ENCODE peak calls at places on chromosomes 1 and 21, in ten cellular contexts. One of them, this sample, is unnamed.

GRCh38 chr1:31669433-31669785 is 24.7 kb upstream of the PEF1 start:
- DNase-seq in heart left ventricle: no peak
- DNase-seq in PC-9: no peak
- DNase-seq in stomach: no peak
- DNase-seq in brain microvascular endothelial cell: no peak
- DNase-seq in Peyer's patch: no peak
- DNase-seq in AG04450: no peak
- DNase-seq in neural progenitor cell: no peak
- DNase-seq in RWPE1: no peak
- DNase-seq in caudate nucleus: no peak
- DNase-seq in this sample: no peak

GRCh38 chr1:151519667-151520066 is 8.5 kb downstream of the CGN start:
- DNase-seq in stomach: no peak
- DNase-seq in Peyer's patch: no peak
- DNase-seq in neural progenitor cell: no peak
- DNase-seq in brain microvascular endothelial cell: no peak
- DNase-seq in AG04450: no peak
- DNase-seq in caudate nucleus: no peak
- DNase-seq in RWPE1: no peak
- DNase-seq in heart left ventricle: no peak
- DNase-seq in PC-9: no peak
- DNase-seq in this sample: no peak

GRCh38 chr1:221165331-221166161 is 286.3 kb downstream of the HLX start:
- DNase-seq in heart left ventricle: no peak
- DNase-seq in brain microvascular endothelial cell: no peak
- DNase-seq in stomach: no peak
- DNase-seq in RWPE1: no peak
- DNase-seq in caudate nucleus: no peak
- DNase-seq in Peyer's patch: no peak
- DNase-seq in PC-9: no peak
- DNase-seq in neural progenitor cell: no peak
- DNase-seq in AG04450: no peak
- DNase-seq in this sample: no peak

GRCh38 chr1:54488831-54489626 is 59.0 kb upstream of the ACOT11 start:
- DNase-seq in brain microvascular endothelial cell: peak
- DNase-seq in neural progenitor cell: peak
- DNase-seq in caudate nucleus: peak
- DNase-seq in stomach: peak
- DNase-seq in PC-9: peak
- DNase-seq in RWPE1: peak
- DNase-seq in Peyer's patch: peak
- DNase-seq in heart left ventricle: peak
- DNase-seq in AG04450: peak
- DNase-seq in this sample: peak

GRCh38 chr1:171142081-171142450 is 43.0 kb upstream of the FMO2 start:
- DNase-seq in brain microvascular endothelial cell: peak
- DNase-seq in PC-9: no peak
- DNase-seq in Peyer's patch: no peak
- DNase-seq in caudate nucleus: peak
- DNase-seq in stomach: no peak
- DNase-seq in AG04450: peak
- DNase-seq in neural progenitor cell: no peak
- DNase-seq in heart left ventricle: peak
- DNase-seq in RWPE1: no peak
- DNase-seq in this sample: no peak

GRCh38 chr21:32143222-32143939 is 135.5 kb downstream of the MIS18A start:
- DNase-seq in stomach: no peak
- DNase-seq in neural progenitor cell: peak
- DNase-seq in heart left ventricle: peak
- DNase-seq in Peyer's patch: no peak
- DNase-seq in AG04450: no peak
- DNase-seq in RWPE1: no peak
- DNase-seq in brain microvascular endothelial cell: no peak
- DNase-seq in PC-9: no peak
- DNase-seq in caudate nucleus: no peak
- DNase-seq in this sample: no peak

GRCh38 chr1:168628807-168629206 is 52.4 kb downstream of the XCL1 start:
- DNase-seq in PC-9: peak
- DNase-seq in brain microvascular endothelial cell: peak
- DNase-seq in neural progenitor cell: no peak
- DNase-seq in caudate nucleus: no peak
- DNase-seq in RWPE1: peak
- DNase-seq in stomach: no peak
- DNase-seq in Peyer's patch: no peak
- DNase-seq in heart left ventricle: no peak
- DNase-seq in AG04450: no peak
- DNase-seq in this sample: no peak

GRCh38 chr21:25556087-25556486 is 51.2 kb downstream of the MRPL39 start:
- DNase-seq in stomach: no peak
- DNase-seq in PC-9: no peak
- DNase-seq in RWPE1: no peak
- DNase-seq in Peyer's patch: no peak
- DNase-seq in brain microvascular endothelial cell: no peak
- DNase-seq in neural progenitor cell: no peak
- DNase-seq in caudate nucleus: no peak
- DNase-seq in AG04450: no peak
- DNase-seq in heart left ventricle: no peak
- DNase-seq in this sample: no peak

GRCh38 chr1:37945743-37946702 is 830 bp downstream of the INPP5B start:
- DNase-seq in caudate nucleus: no peak
- DNase-seq in RWPE1: no peak
- DNase-seq in AG04450: peak
- DNase-seq in brain microvascular endothelial cell: peak
- DNase-seq in heart left ventricle: peak
- DNase-seq in Peyer's patch: peak
- DNase-seq in PC-9: no peak
- DNase-seq in stomach: peak
- DNase-seq in neural progenitor cell: no peak
- DNase-seq in this sample: no peak

GRCh38 chr1:116067564-116067887 is 43.7 kb upstream of the MAB21L3 start:
- DNase-seq in RWPE1: no peak
- DNase-seq in caudate nucleus: no peak
- DNase-seq in stomach: no peak
- DNase-seq in heart left ventricle: peak
- DNase-seq in Peyer's patch: no peak
- DNase-seq in PC-9: no peak
- DNase-seq in AG04450: no peak
- DNase-seq in neural progenitor cell: no peak
- DNase-seq in brain microvascular endothelial cell: peak
- DNase-seq in this sample: no peak

DNA sequence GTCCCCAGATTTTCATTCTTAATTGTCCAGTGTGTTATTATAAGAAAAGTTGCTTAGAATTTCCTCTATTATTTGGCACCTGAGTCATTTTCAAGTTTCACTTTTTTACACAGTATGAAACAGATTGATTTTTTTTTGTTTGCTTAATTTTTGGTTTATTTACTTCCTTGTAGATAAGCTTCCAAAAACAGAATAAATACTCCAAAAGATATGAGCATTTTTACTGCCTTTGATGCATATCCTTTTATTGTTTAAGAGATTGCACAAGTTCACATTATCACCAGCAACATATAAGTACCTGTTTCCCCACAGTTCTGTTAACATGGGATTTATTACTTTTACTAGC is 36.3 kb upstream of the AHCYL1 start:
- DNase-seq in RWPE1: no peak
- DNase-seq in PC-9: peak
- DNase-seq in neural progenitor cell: no peak
- DNase-seq in AG04450: no peak
- DNase-seq in brain microvascular endothelial cell: no peak
- DNase-seq in Peyer's patch: no peak
- DNase-seq in stomach: no peak
- DNase-seq in caudate nucleus: no peak
- DNase-seq in heart left ventricle: no peak
- DNase-seq in this sample: no peak
- H3K27ac ChIP-seq in RWPE1: no peak
- H3K27ac ChIP-seq in PC-9: peak
- H3K27ac ChIP-seq in neural progenitor cell: no peak
- H3K27ac ChIP-seq in AG04450: no peak
- H3K27ac ChIP-seq in brain microvascular endothelial cell: no peak
- H3K27ac ChIP-seq in Peyer's patch: no peak
- H3K27ac ChIP-seq in stomach: peak
- H3K27ac ChIP-seq in caudate nucleus: no peak
- H3K27ac ChIP-seq in heart left ventricle: no peak
- H3K27ac ChIP-seq in this sample: no peak

GRCh38 chr1:232728507-232729263 is 76.5 kb upstream of the MAP10 start:
- DNase-seq in RWPE1: no peak
- DNase-seq in AG04450: peak
- DNase-seq in brain microvascular endothelial cell: no peak
- DNase-seq in heart left ventricle: no peak
- DNase-seq in Peyer's patch: no peak
- DNase-seq in stomach: no peak
- DNase-seq in caudate nucleus: no peak
- DNase-seq in neural progenitor cell: no peak
- DNase-seq in PC-9: no peak
- DNase-seq in this sample: no peak

GRCh38 chr1:232726048-232726779 is 79.0 kb upstream of the MAP10 start:
- DNase-seq in PC-9: peak
- DNase-seq in heart left ventricle: no peak
- DNase-seq in AG04450: no peak
- DNase-seq in stomach: no peak
- DNase-seq in RWPE1: no peak
- DNase-seq in neural progenitor cell: no peak
- DNase-seq in brain microvascular endothelial cell: no peak
- DNase-seq in Peyer's patch: no peak
- DNase-seq in caudate nucleus: no peak
- DNase-seq in this sample: no peak

GRCh38 chr1:232722626-232723025 is 82.6 kb upstream of the MAP10 start:
- DNase-seq in brain microvascular endothelial cell: no peak
- DNase-seq in caudate nucleus: no peak
- DNase-seq in RWPE1: no peak
- DNase-seq in AG04450: no peak
- DNase-seq in stomach: no peak
- DNase-seq in Peyer's patch: no peak
- DNase-seq in PC-9: no peak
- DNase-seq in heart left ventricle: no peak
- DNase-seq in neural progenitor cell: no peak
- DNase-seq in this sample: no peak

GRCh38 chr1:232725303-232726047 is 79.7 kb upstream of the MAP10 start:
- DNase-seq in AG04450: no peak
- DNase-seq in PC-9: no peak
- DNase-seq in caudate nucleus: no peak
- DNase-seq in brain microvascular endothelial cell: no peak
- DNase-seq in stomach: no peak
- DNase-seq in RWPE1: no peak
- DNase-seq in Peyer's patch: no peak
- DNase-seq in neural progenitor cell: no peak
- DNase-seq in heart left ventricle: no peak
- DNase-seq in this sample: no peak
- H3K27ac ChIP-seq in AG04450: no peak
- H3K27ac ChIP-seq in PC-9: no peak
- H3K27ac ChIP-seq in caudate nucleus: no peak
- H3K27ac ChIP-seq in brain microvascular endothelial cell: no peak
- H3K27ac ChIP-seq in stomach: no peak
- H3K27ac ChIP-seq in RWPE1: no peak
- H3K27ac ChIP-seq in Peyer's patch: no peak
- H3K27ac ChIP-seq in neural progenitor cell: no peak
- H3K27ac ChIP-seq in heart left ventricle: no peak
- H3K27ac ChIP-seq in this sample: no peak

DNA sequence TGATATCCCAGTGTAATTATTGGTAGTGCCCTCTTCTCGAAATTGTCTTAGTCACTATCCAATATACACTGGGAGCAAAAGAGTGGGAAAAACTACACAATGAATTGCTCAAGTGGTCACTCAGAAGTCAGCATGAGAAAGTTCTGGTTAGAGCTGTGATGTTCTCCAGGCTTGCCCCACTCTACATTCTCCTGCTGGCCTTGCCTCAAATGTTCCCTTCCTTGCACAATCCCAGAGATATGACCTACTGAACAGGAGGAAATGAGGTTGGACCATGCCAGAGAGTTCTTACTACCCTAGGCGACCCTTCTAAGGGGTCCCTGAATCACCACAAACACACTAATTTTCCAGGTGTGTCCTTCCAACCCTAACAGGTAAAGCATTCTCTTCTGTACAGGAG is 40.8 kb downstream of the GLUL start:
- DNase-seq in neural progenitor cell: no peak
- DNase-seq in PC-9: no peak
- DNase-seq in caudate nucleus: no peak
- DNase-seq in brain microvascular endothelial cell: no peak
- DNase-seq in RWPE1: no peak
- DNase-seq in stomach: no peak
- DNase-seq in AG04450: no peak
- DNase-seq in heart left ventricle: no peak
- DNase-seq in Peyer's patch: no peak
- DNase-seq in this sample: no peak
- H3K27ac ChIP-seq in neural progenitor cell: no peak
- H3K27ac ChIP-seq in PC-9: no peak
- H3K27ac ChIP-seq in caudate nucleus: no peak
- H3K27ac ChIP-seq in brain microvascular endothelial cell: no peak
- H3K27ac ChIP-seq in RWPE1: no peak
- H3K27ac ChIP-seq in stomach: peak
- H3K27ac ChIP-seq in AG04450: no peak
- H3K27ac ChIP-seq in heart left ventricle: peak
- H3K27ac ChIP-seq in Peyer's patch: no peak
- H3K27ac ChIP-seq in this sample: no peak

GRCh38 chr1:47021070-47021469 is 2.4 kb upstream of the CYP4X1 start:
- DNase-seq in AG04450: no peak
- DNase-seq in RWPE1: no peak
- DNase-seq in PC-9: no peak
- DNase-seq in brain microvascular endothelial cell: no peak
- DNase-seq in heart left ventricle: no peak
- DNase-seq in caudate nucleus: no peak
- DNase-seq in Peyer's patch: no peak
- DNase-seq in neural progenitor cell: no peak
- DNase-seq in stomach: no peak
- DNase-seq in this sample: no peak

GRCh38 chr1:47024138-47024856 is 828 bp downstream of the CYP4X1 start:
- DNase-seq in caudate nucleus: no peak
- DNase-seq in Peyer's patch: no peak
- DNase-seq in neural progenitor cell: peak
- DNase-seq in AG04450: no peak
- DNase-seq in RWPE1: no peak
- DNase-seq in PC-9: no peak
- DNase-seq in stomach: no peak
- DNase-seq in heart left ventricle: no peak
- DNase-seq in brain microvascular endothelial cell: no peak
- DNase-seq in this sample: no peak

DNA sequence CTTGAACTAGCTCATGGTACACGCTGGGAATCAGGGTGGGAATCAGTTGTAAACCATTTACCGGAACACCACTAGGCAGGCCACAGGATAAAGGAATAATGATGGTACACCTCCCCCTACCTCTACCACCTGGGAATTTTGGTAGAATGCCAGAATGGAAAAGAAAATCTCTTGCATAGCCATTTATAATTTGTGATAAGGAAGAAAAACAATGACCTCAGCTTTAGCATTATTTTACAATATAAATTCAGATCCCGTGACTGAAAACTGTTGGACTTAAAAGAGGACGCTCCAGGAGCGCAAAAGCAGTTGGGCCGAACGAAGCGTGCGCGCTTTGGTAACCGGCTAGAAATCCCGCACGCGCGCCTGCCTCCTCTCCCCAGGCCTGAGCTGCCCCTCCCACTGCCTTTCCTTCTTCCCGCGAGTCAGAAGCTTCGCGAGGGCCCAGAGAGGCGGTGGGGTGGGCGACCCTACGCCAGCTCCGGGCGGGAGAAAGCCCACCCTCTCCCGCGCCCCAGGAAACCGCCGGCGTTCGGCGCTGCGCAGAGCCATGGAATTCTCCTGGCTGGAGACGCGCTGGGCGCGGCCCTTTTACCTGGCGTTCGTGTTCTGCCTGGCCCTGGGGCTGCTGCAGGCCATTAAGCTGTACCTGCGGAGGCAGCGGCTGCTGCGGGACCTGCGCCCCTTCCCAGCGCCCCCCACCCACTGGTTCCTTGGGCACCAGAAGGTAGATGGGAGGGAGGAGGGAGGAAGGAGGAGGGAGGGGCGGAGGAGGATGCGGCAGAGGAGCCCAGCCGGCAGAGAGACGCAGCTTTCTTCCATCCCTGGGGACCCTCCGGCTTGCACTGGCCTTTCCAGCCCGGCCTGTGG is at the start of gene CYP4X1:
- DNase-seq in Peyer's patch: peak
- DNase-seq in stomach: peak
- DNase-seq in neural progenitor cell: peak
- DNase-seq in AG04450: no peak
- DNase-seq in RWPE1: no peak
- DNase-seq in heart left ventricle: peak
- DNase-seq in brain microvascular endothelial cell: no peak
- DNase-seq in caudate nucleus: peak
- DNase-seq in PC-9: no peak
- DNase-seq in this sample: no peak
- H3K27ac ChIP-seq in Peyer's patch: no peak
- H3K27ac ChIP-seq in stomach: peak
- H3K27ac ChIP-seq in neural progenitor cell: no peak
- H3K27ac ChIP-seq in AG04450: no peak
- H3K27ac ChIP-seq in RWPE1: no peak
- H3K27ac ChIP-seq in heart left ventricle: peak
- H3K27ac ChIP-seq in brain microvascular endothelial cell: no peak
- H3K27ac ChIP-seq in caudate nucleus: peak
- H3K27ac ChIP-seq in PC-9: no peak
- H3K27ac ChIP-seq in this sample: no peak

This sample was measured in CD4-positive, alpha-beta memory T cell.